ENCODE peak calls at places on chromosomes 11 and 22, in ten cellular contexts. One of them, this sample, is unnamed. For H3K4me1, the result is how much of the 10 kb centered on the place peaks cover.

GRCh38 chr22:18042685-18043084 is 18.3 kb upstream of the MICAL3 start:
- DNase-seq in tibial artery: no peak
- DNase-seq in mesendoderm: no peak
- DNase-seq in PC-9: no peak
- DNase-seq in CD8-positive, alpha-beta memory T cell: no peak
- DNase-seq in effector memory CD4-positive, alpha-beta T cell: no peak
- DNase-seq in colonic mucosa: no peak
- DNase-seq in hepatocyte: no peak
- DNase-seq in psoas muscle: no peak
- DNase-seq in GM23248: peak
- DNase-seq in this sample: no peak

GRCh38 chr11:1176224-1177019 is 18.7 kb downstream of the MUC5AC start:
- DNase-seq in tibial artery: no peak
- DNase-seq in mesendoderm: no peak
- DNase-seq in PC-9: no peak
- DNase-seq in CD8-positive, alpha-beta memory T cell: no peak
- DNase-seq in effector memory CD4-positive, alpha-beta T cell: no peak
- DNase-seq in colonic mucosa: no peak
- DNase-seq in hepatocyte: no peak
- DNase-seq in psoas muscle: peak
- DNase-seq in GM23248: no peak
- DNase-seq in this sample: no peak

GRCh38 chr11:86274503-86274902 is 27.5 kb upstream of the HIKESHI start:
- DNase-seq in tibial artery: no peak
- DNase-seq in mesendoderm: peak
- DNase-seq in PC-9: no peak
- DNase-seq in CD8-positive, alpha-beta memory T cell: no peak
- DNase-seq in effector memory CD4-positive, alpha-beta T cell: no peak
- DNase-seq in colonic mucosa: no peak
- DNase-seq in hepatocyte: no peak
- DNase-seq in psoas muscle: no peak
- DNase-seq in GM23248: no peak
- DNase-seq in this sample: no peak

GRCh38 chr11:66264893-66265292 is 3.5 kb upstream of the RAB1B start:
- DNase-seq in tibial artery: no peak
- DNase-seq in mesendoderm: peak
- DNase-seq in PC-9: no peak
- DNase-seq in CD8-positive, alpha-beta memory T cell: no peak
- DNase-seq in effector memory CD4-positive, alpha-beta T cell: no peak
- DNase-seq in colonic mucosa: no peak
- DNase-seq in hepatocyte: no peak
- DNase-seq in psoas muscle: peak
- DNase-seq in GM23248: peak
- DNase-seq in this sample: no peak

GRCh38 chr11:8291421-8292350 is 28.0 kb upstream of the LMO1 start:
- DNase-seq in tibial artery: peak
- DNase-seq in mesendoderm: no peak
- DNase-seq in PC-9: no peak
- DNase-seq in CD8-positive, alpha-beta memory T cell: no peak
- DNase-seq in effector memory CD4-positive, alpha-beta T cell: no peak
- DNase-seq in colonic mucosa: no peak
- DNase-seq in hepatocyte: no peak
- DNase-seq in psoas muscle: no peak
- DNase-seq in GM23248: no peak
- DNase-seq in this sample: no peak

GRCh38 chr22:36577019-36577418 is 48.1 kb upstream of the EIF3D start:
- DNase-seq in tibial artery: no peak
- DNase-seq in mesendoderm: no peak
- DNase-seq in PC-9: peak
- DNase-seq in CD8-positive, alpha-beta memory T cell: no peak
- DNase-seq in effector memory CD4-positive, alpha-beta T cell: no peak
- DNase-seq in colonic mucosa: no peak
- DNase-seq in hepatocyte: no peak
- DNase-seq in psoas muscle: no peak
- DNase-seq in GM23248: peak
- DNase-seq in this sample: no peak

GRCh38 chr22:40894417-40894816 is 32.5 kb upstream of the DNAJB7 start:
- DNase-seq in tibial artery: no peak
- DNase-seq in mesendoderm: no peak
- DNase-seq in PC-9: no peak
- DNase-seq in CD8-positive, alpha-beta memory T cell: no peak
- DNase-seq in effector memory CD4-positive, alpha-beta T cell: no peak
- DNase-seq in colonic mucosa: no peak
- DNase-seq in hepatocyte: no peak
- DNase-seq in psoas muscle: no peak
- DNase-seq in GM23248: no peak
- DNase-seq in this sample: no peak

GRCh38 chr11:8693555-8693954 is 11.0 kb downstream of the RPL27A start:
- DNase-seq in tibial artery: no peak
- DNase-seq in mesendoderm: no peak
- DNase-seq in PC-9: no peak
- DNase-seq in CD8-positive, alpha-beta memory T cell: no peak
- DNase-seq in effector memory CD4-positive, alpha-beta T cell: no peak
- DNase-seq in colonic mucosa: no peak
- DNase-seq in hepatocyte: no peak
- DNase-seq in psoas muscle: no peak
- DNase-seq in GM23248: no peak
- DNase-seq in this sample: no peak

GRCh38 chr11:57357827-57358226 is 19.7 kb downstream of the P2RX3 start:
- DNase-seq in tibial artery: no peak
- DNase-seq in mesendoderm: no peak
- DNase-seq in PC-9: no peak
- DNase-seq in CD8-positive, alpha-beta memory T cell: no peak
- DNase-seq in effector memory CD4-positive, alpha-beta T cell: no peak
- DNase-seq in colonic mucosa: no peak
- DNase-seq in hepatocyte: peak
- DNase-seq in psoas muscle: no peak
- DNase-seq in GM23248: peak
- DNase-seq in this sample: no peak
- H3K4me1 ChIP-seq in tibial artery: under half
- H3K4me1 ChIP-seq in mesendoderm: under half
- H3K4me1 ChIP-seq in PC-9: under half
- H3K4me1 ChIP-seq in CD8-positive, alpha-beta memory T cell: under half
- H3K4me1 ChIP-seq in effector memory CD4-positive, alpha-beta T cell: under half
- H3K4me1 ChIP-seq in colonic mucosa: under half
- H3K4me1 ChIP-seq in hepatocyte: under half
- H3K4me1 ChIP-seq in psoas muscle: under half
- H3K4me1 ChIP-seq in GM23248: under half
- H3K4me1 ChIP-seq in this sample: under half

DNA sequence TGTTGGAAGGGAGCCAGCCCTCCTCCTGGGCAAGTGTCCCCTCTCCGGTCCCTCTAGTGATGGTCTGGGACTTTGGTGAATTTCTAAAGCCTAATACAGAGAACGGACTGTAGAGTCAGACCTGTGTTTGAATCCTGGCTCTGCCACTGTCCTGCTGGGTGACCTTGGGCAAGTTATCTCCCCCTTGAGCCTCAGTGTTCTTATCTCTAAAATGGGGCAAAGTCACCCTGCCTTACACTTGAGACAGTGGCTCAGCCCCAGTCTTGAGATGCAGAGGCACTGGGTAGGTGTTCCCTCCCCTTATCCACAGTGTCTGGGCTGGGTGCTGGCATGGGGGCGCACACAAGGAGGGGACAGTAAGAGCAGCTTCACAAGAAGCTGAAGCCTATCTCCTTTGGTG is 20.9 kb downstream of the DGAT2 start:
- DNase-seq in tibial artery: no peak
- DNase-seq in mesendoderm: no peak
- DNase-seq in PC-9: no peak
- DNase-seq in CD8-positive, alpha-beta memory T cell: no peak
- DNase-seq in effector memory CD4-positive, alpha-beta T cell: no peak
- DNase-seq in colonic mucosa: no peak
- DNase-seq in hepatocyte: no peak
- DNase-seq in psoas muscle: peak
- DNase-seq in GM23248: no peak
- DNase-seq in this sample: no peak
- H3K4me1 ChIP-seq in tibial artery: under half
- H3K4me1 ChIP-seq in mesendoderm: under half
- H3K4me1 ChIP-seq in PC-9: under half
- H3K4me1 ChIP-seq in CD8-positive, alpha-beta memory T cell: under half
- H3K4me1 ChIP-seq in effector memory CD4-positive, alpha-beta T cell: under half
- H3K4me1 ChIP-seq in colonic mucosa: under half
- H3K4me1 ChIP-seq in hepatocyte: under half
- H3K4me1 ChIP-seq in psoas muscle: under half
- H3K4me1 ChIP-seq in GM23248: under half
- H3K4me1 ChIP-seq in this sample: under half

GRCh38 chr11:19380375-19380774 is 139.6 kb upstream of the E2F8 start:
- DNase-seq in tibial artery: no peak
- DNase-seq in mesendoderm: peak
- DNase-seq in PC-9: peak
- DNase-seq in CD8-positive, alpha-beta memory T cell: no peak
- DNase-seq in effector memory CD4-positive, alpha-beta T cell: no peak
- DNase-seq in colonic mucosa: no peak
- DNase-seq in hepatocyte: peak
- DNase-seq in psoas muscle: no peak
- DNase-seq in GM23248: peak
- DNase-seq in this sample: no peak

GRCh38 chr11:19377855-19378254 is 137.1 kb upstream of the E2F8 start:
- DNase-seq in tibial artery: no peak
- DNase-seq in mesendoderm: no peak
- DNase-seq in PC-9: no peak
- DNase-seq in CD8-positive, alpha-beta memory T cell: no peak
- DNase-seq in effector memory CD4-positive, alpha-beta T cell: no peak
- DNase-seq in colonic mucosa: no peak
- DNase-seq in hepatocyte: no peak
- DNase-seq in psoas muscle: no peak
- DNase-seq in GM23248: no peak
- DNase-seq in this sample: no peak

GRCh38 chr11:19379465-19379864 is 138.7 kb upstream of the E2F8 start:
- DNase-seq in tibial artery: no peak
- DNase-seq in mesendoderm: peak
- DNase-seq in PC-9: no peak
- DNase-seq in CD8-positive, alpha-beta memory T cell: no peak
- DNase-seq in effector memory CD4-positive, alpha-beta T cell: no peak
- DNase-seq in colonic mucosa: no peak
- DNase-seq in hepatocyte: no peak
- DNase-seq in psoas muscle: no peak
- DNase-seq in GM23248: no peak
- DNase-seq in this sample: no peak

GRCh38 chr11:19382131-19382611 is 141.4 kb upstream of the E2F8 start:
- DNase-seq in tibial artery: no peak
- DNase-seq in mesendoderm: no peak
- DNase-seq in PC-9: no peak
- DNase-seq in CD8-positive, alpha-beta memory T cell: no peak
- DNase-seq in effector memory CD4-positive, alpha-beta T cell: no peak
- DNase-seq in colonic mucosa: no peak
- DNase-seq in hepatocyte: no peak
- DNase-seq in psoas muscle: no peak
- DNase-seq in GM23248: peak
- DNase-seq in this sample: no peak

DNA sequence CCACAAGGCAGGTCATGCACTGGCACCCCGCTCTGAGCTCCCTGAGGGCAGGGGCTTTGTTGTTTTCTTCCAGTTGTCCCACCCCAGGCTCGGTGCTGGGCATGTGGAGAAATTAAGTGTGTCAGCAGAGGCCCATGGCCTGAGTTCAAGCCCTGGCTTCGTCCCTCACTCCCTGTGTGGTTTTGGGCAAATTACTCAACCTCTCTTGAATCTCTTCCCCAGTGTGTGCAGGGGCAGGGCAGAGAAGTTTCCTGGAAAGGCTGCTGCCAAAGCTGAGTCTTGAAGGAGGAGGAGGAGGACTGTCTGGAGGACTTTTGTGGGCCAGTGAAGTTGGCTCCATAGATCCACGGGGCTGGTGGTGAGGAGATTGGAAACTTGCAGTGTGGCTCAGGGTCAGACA is 138.1 kb upstream of the E2F8 start:
- DNase-seq in tibial artery: no peak
- DNase-seq in mesendoderm: no peak
- DNase-seq in PC-9: no peak
- DNase-seq in CD8-positive, alpha-beta memory T cell: no peak
- DNase-seq in effector memory CD4-positive, alpha-beta T cell: no peak
- DNase-seq in colonic mucosa: no peak
- DNase-seq in hepatocyte: no peak
- DNase-seq in psoas muscle: no peak
- DNase-seq in GM23248: peak
- DNase-seq in this sample: no peak
- H3K4me1 ChIP-seq in tibial artery: under half
- H3K4me1 ChIP-seq in mesendoderm: under half
- H3K4me1 ChIP-seq in PC-9: under half
- H3K4me1 ChIP-seq in CD8-positive, alpha-beta memory T cell: under half
- H3K4me1 ChIP-seq in effector memory CD4-positive, alpha-beta T cell: under half
- H3K4me1 ChIP-seq in colonic mucosa: under half
- H3K4me1 ChIP-seq in hepatocyte: under half
- H3K4me1 ChIP-seq in psoas muscle: under half
- H3K4me1 ChIP-seq in GM23248: under half
- H3K4me1 ChIP-seq in this sample: under half

GRCh38 chr11:128724891-128725611 is 31.2 kb downstream of the FLI1 start:
- DNase-seq in tibial artery: no peak
- DNase-seq in mesendoderm: no peak
- DNase-seq in PC-9: no peak
- DNase-seq in CD8-positive, alpha-beta memory T cell: no peak
- DNase-seq in effector memory CD4-positive, alpha-beta T cell: no peak
- DNase-seq in colonic mucosa: no peak
- DNase-seq in hepatocyte: no peak
- DNase-seq in psoas muscle: no peak
- DNase-seq in GM23248: no peak
- DNase-seq in this sample: no peak

GRCh38 chr11:128726464-128727139 is 32.7 kb downstream of the FLI1 start:
- DNase-seq in tibial artery: no peak
- DNase-seq in mesendoderm: no peak
- DNase-seq in PC-9: no peak
- DNase-seq in CD8-positive, alpha-beta memory T cell: peak
- DNase-seq in effector memory CD4-positive, alpha-beta T cell: peak
- DNase-seq in colonic mucosa: no peak
- DNase-seq in hepatocyte: no peak
- DNase-seq in psoas muscle: no peak
- DNase-seq in GM23248: peak
- DNase-seq in this sample: no peak

GRCh38 chr11:128727320-128727719 is 33.4 kb downstream of the FLI1 start:
- DNase-seq in tibial artery: no peak
- DNase-seq in mesendoderm: no peak
- DNase-seq in PC-9: no peak
- DNase-seq in CD8-positive, alpha-beta memory T cell: no peak
- DNase-seq in effector memory CD4-positive, alpha-beta T cell: no peak
- DNase-seq in colonic mucosa: no peak
- DNase-seq in hepatocyte: no peak
- DNase-seq in psoas muscle: no peak
- DNase-seq in GM23248: no peak
- DNase-seq in this sample: no peak

GRCh38 chr11:128727811-128728431 is 34.0 kb downstream of the FLI1 start:
- DNase-seq in tibial artery: no peak
- DNase-seq in mesendoderm: no peak
- DNase-seq in PC-9: no peak
- DNase-seq in CD8-positive, alpha-beta memory T cell: no peak
- DNase-seq in effector memory CD4-positive, alpha-beta T cell: no peak
- DNase-seq in colonic mucosa: no peak
- DNase-seq in hepatocyte: no peak
- DNase-seq in psoas muscle: no peak
- DNase-seq in GM23248: no peak
- DNase-seq in this sample: no peak

GRCh38 chr11:128725630-128726461 is 32.0 kb downstream of the FLI1 start:
- DNase-seq in tibial artery: no peak
- DNase-seq in mesendoderm: no peak
- DNase-seq in PC-9: no peak
- DNase-seq in CD8-positive, alpha-beta memory T cell: peak
- DNase-seq in effector memory CD4-positive, alpha-beta T cell: peak
- DNase-seq in colonic mucosa: no peak
- DNase-seq in hepatocyte: no peak
- DNase-seq in psoas muscle: no peak
- DNase-seq in GM23248: peak
- DNase-seq in this sample: no peak
- H3K4me1 ChIP-seq in tibial artery: under half
- H3K4me1 ChIP-seq in mesendoderm: under half
- H3K4me1 ChIP-seq in PC-9: under half
- H3K4me1 ChIP-seq in CD8-positive, alpha-beta memory T cell: half or more
- H3K4me1 ChIP-seq in effector memory CD4-positive, alpha-beta T cell: half or more
- H3K4me1 ChIP-seq in colonic mucosa: under half
- H3K4me1 ChIP-seq in hepatocyte: under half
- H3K4me1 ChIP-seq in psoas muscle: under half
- H3K4me1 ChIP-seq in GM23248: under half
- H3K4me1 ChIP-seq in this sample: under half

This sample was measured in esophagus muscularis mucosa.